ENCODE peak calls at places on chromosomes 12 and 14, in eight cellular contexts. J, U, G, B, A, H, I and K are unnamed samples.
A peak's percentile ranks its signal among the peaks of the same experiment; 100 is the strongest.

GRCh38 chr14:21279783-21280182 is at the start of gene RPGRIP1:
- DNase-seq in J (no peak), U (no peak), G (no peak), B (no peak), A (no peak), H (no peak), I (no peak), K (no peak)

GRCh38 chr14:92553456-92553855 is 39.9 kb downstream of the RIN3 start:
- DNase-seq in J (peak; percentile 32), U (no peak), G (no peak), B (no peak), A (peak; percentile 43), H (no peak), I (no peak), K (peak; percentile 66)

GRCh38 chr14:25111061-25111601 is 61.2 kb upstream of the STXBP6 start:
- DNase-seq in J (peak; percentile 61), U (no peak), G (no peak), B (no peak), A (peak; percentile 53), H (no peak), I (no peak), K (peak; percentile 38)

GRCh38 chr12:28033538-28033915 is 61.0 kb upstream of the PTHLH start:
- DNase-seq in J (no peak), U (no peak), G (no peak), B (no peak), A (no peak), H (no peak), I (no peak), K (no peak)

GRCh38 chr14:74647834-74648361 is 35.9 kb upstream of the LTBP2 start:
- DNase-seq in J (no peak), U (no peak), G (no peak), B (no peak), A (no peak), H (peak; percentile 46), I (no peak), K (no peak)

GRCh38 chr12:118763239-118763638 is 218.1 kb upstream of the SRRM4 start:
- DNase-seq in J (no peak), U (no peak), G (no peak), B (no peak), A (no peak), H (no peak), I (no peak), K (no peak)

GRCh38 chr12:69751476-69751875 is 12.8 kb downstream of the RAB3IP start:
- DNase-seq in J (no peak), U (no peak), G (no peak), B (no peak), A (no peak), H (no peak), I (no peak), K (no peak)

GRCh38 chr14:88005050-88005481 is at the start of gene GPR65:
- DNase-seq in J (no peak), U (peak; percentile 39), G (no peak), B (peak; percentile 74), A (no peak), H (no peak), I (peak; percentile 50), K (no peak)

GRCh38 chr12:60100852-60101251 is 505.0 kb downstream of the SLC16A7 start:
- DNase-seq in J (no peak), U (no peak), G (no peak), B (no peak), A (no peak), H (no peak), I (no peak), K (no peak)

GRCh38 chr14:46902837-46903236 is 251.3 kb upstream of the RPL10L start:
- DNase-seq in J (no peak), U (no peak), G (peak; percentile 1), B (no peak), A (no peak), H (no peak), I (no peak), K (no peak)

GRCh38 chr12:32906407-32907165 is 10.0 kb upstream of the PKP2 start:
- DNase-seq in J (no peak), U (no peak), G (no peak), B (no peak), A (no peak), H (no peak), I (no peak), K (no peak)

GRCh38 chr12:49019435-49020317 is 1.1 kb upstream of the PRKAG1 start:
- DNase-seq in J (no peak), U (no peak), G (no peak), B (no peak), A (peak; percentile 54), H (no peak), I (peak; percentile 33), K (no peak)

GRCh38 chr14:24062216-24062980 is 9.0 kb upstream of the CPNE6 start:
- DNase-seq in J (no peak), U (no peak), G (no peak), B (no peak), A (no peak), H (no peak), I (no peak), K (no peak)

GRCh38 chr12:29773076-29773475 is 10.7 kb downstream of the TMTC1 start:
- DNase-seq in J (no peak), U (no peak), G (no peak), B (no peak), A (no peak), H (no peak), I (no peak), K (no peak)

GRCh38 chr12:106084048-106084671 is 54.6 kb downstream of the NUAK1 start:
- DNase-seq in J (peak; percentile 70), U (no peak), G (peak; percentile 81), B (no peak), A (peak; percentile 85), H (no peak), I (no peak), K (peak; percentile 85)

GRCh38 chr12:3795096-3795799 is 42.3 kb upstream of the CRACR2A start:
- DNase-seq in J (no peak), U (no peak), G (no peak), B (no peak), A (no peak), H (peak; percentile 50), I (no peak), K (no peak)

GRCh38 chr14:93764211-93764659 is 24.1 kb downstream of the PRIMA1 start:
- DNase-seq in J (peak; percentile 29), U (no peak), G (no peak), B (no peak), A (peak; percentile 70), H (no peak), I (no peak), K (peak; percentile 75)

GRCh38 chr12:4274396-4274959 is 916 bp downstream of the CCND2 start:
- DNase-seq in J (no peak), U (no peak), G (no peak), B (peak; percentile 33), A (no peak), H (no peak), I (no peak), K (no peak)

GRCh38 chr14:99936056-99936455 is 129.2 kb upstream of the EVL start:
- DNase-seq in J (peak; percentile 54), U (no peak), G (no peak), B (no peak), A (peak; percentile 43), H (no peak), I (no peak), K (no peak)

GRCh38 chr12:116141110-116141832 is 136.2 kb downstream of the MED13L start:
- DNase-seq in J (no peak), U (no peak), G (no peak), B (no peak), A (no peak), H (no peak), I (no peak), K (no peak)

GRCh38 chr14:67940476-67940875 is 120.9 kb downstream of the RAD51B start:
- DNase-seq in J (no peak), U (no peak), G (no peak), B (no peak), A (no peak), H (no peak), I (no peak), K (no peak)

GRCh38 chr14:23566782-23567185 is 807 bp downstream of the AP1G2 start:
- DNase-seq in J (no peak), U (no peak), G (no peak), B (no peak), A (no peak), H (no peak), I (no peak), K (peak; percentile 53)